ENCODE peak calls at places on chromosomes 11 and 22, in ten cellular contexts. Y, B, E, R, V, M, N, L, Z and Q are unnamed samples.

GRCh38 chr11:43895601-43896000 is 15.0 kb downstream of the ALKBH3 start:
- DNase-seq in Y (no peak), B (no peak), E (no peak), R (no peak), V (no peak), M (no peak), N (no peak), L (no peak), Z (no peak), Q (no peak)

GRCh38 chr22:33065230-33065629 is 7.0 kb upstream of the SYN3 start:
- DNase-seq in Y (no peak), B (no peak), E (no peak), R (no peak), V (no peak), M (no peak), N (no peak), L (no peak), Z (no peak), Q (no peak)

GRCh38 chr11:79047356-79047755 is 393.5 kb downstream of the TENM4 start:
- DNase-seq in Y (no peak), B (no peak), E (no peak), R (no peak), V (no peak), M (no peak), N (no peak), L (no peak), Z (no peak), Q (no peak)

GRCh38 chr11:130488187-130489026 is 40.0 kb downstream of the ADAMTS15 start:
- DNase-seq in Y (no peak), B (no peak), E (no peak), R (no peak), V (no peak), M (no peak), N (no peak), L (no peak), Z (no peak), Q (no peak)

GRCh38 chr11:30100514-30100913 is 83.7 kb upstream of the KCNA4 start:
- DNase-seq in Y (no peak), B (no peak), E (no peak), R (no peak), V (no peak), M (no peak), N (no peak), L (no peak), Z (no peak), Q (no peak)

GRCh38 chr22:50174382-50175190 is 4.1 kb downstream of the PANX2 start:
- DNase-seq in Y (no peak), B (no peak), E (no peak), R (no peak), V (no peak), M (no peak), N (no peak), L (no peak), Z (no peak), Q (no peak)

GRCh38 chr11:1668911-1669473 is 28.0 kb upstream of the KRTAP5-6 start:
- DNase-seq in Y (no peak), B (no peak), E (no peak), R (no peak), V (no peak), M (no peak), N (no peak), L (no peak), Z (no peak), Q (no peak)

GRCh38 chr11:47524200-47524874 is 28.6 kb downstream of the CELF1 start:
- DNase-seq in Y (no peak), B (no peak), E (no peak), R (no peak), V (no peak), M (no peak), N (no peak), L (peak; percentile 26), Z (peak; percentile 37), Q (no peak)

GRCh38 chr11:70933986-70934583 is 318.3 kb downstream of the SHANK2 start:
- DNase-seq in Y (no peak), B (no peak), E (no peak), R (no peak), V (no peak), M (no peak), N (no peak), L (no peak), Z (no peak), Q (no peak)

GRCh38 chr11:117187007-117187406 is 8.5 kb downstream of the SIDT2 start:
- DNase-seq in Y (peak; percentile 30), B (no peak), E (no peak), R (no peak), V (no peak), M (no peak), N (no peak), L (no peak), Z (no peak), Q (no peak)

GRCh38 chr11:75275581-75275980 is 35.0 kb downstream of the TPBGL start:
- DNase-seq in Y (peak; percentile 85), B (no peak), E (peak; percentile 53), R (no peak), V (no peak), M (peak; percentile 49), N (peak; percentile 48), L (peak; percentile 55), Z (peak; percentile 38), Q (peak; percentile 62)